ENCODE peak calls at places on chromosomes 11 and 22, in ten cellular contexts. One of them, this sample, is unnamed.
A peak's percentile ranks its signal among the peaks of the same experiment; 100 is the strongest.

GRCh38 chr11:132779487-132779886 is 752.8 kb downstream of the OPCML start:
- DNase-seq in iris pigment epithelial cell: peak; percentile 4
- DNase-seq in T-helper 2 cell: no peak
- DNase-seq in GM10248: no peak
- DNase-seq in GM06990: no peak
- DNase-seq in AG10803: peak; percentile 44
- DNase-seq in brain microvascular endothelial cell: peak; percentile 12
- DNase-seq in GM23338: peak; percentile 48
- DNase-seq in substantia nigra: no peak
- DNase-seq in neural progenitor cell: peak; percentile 54
- DNase-seq in this sample: no peak

GRCh38 chr11:112963368-112963955 is 2.2 kb downstream of the NCAM1 start:
- DNase-seq in T-helper 2 cell: no peak
- DNase-seq in GM23338: peak; percentile 15
- DNase-seq in substantia nigra: peak; percentile 81
- DNase-seq in brain microvascular endothelial cell: no peak
- DNase-seq in AG10803: no peak
- DNase-seq in neural progenitor cell: peak; percentile 75
- DNase-seq in GM06990: no peak
- DNase-seq in iris pigment epithelial cell: no peak
- DNase-seq in GM10248: no peak
- DNase-seq in this sample: no peak

GRCh38 chr11:104531894-104532293 is 366.4 kb downstream of the CASP12 start:
- DNase-seq in T-helper 2 cell: no peak
- DNase-seq in neural progenitor cell: no peak
- DNase-seq in GM23338: no peak
- DNase-seq in iris pigment epithelial cell: no peak
- DNase-seq in GM10248: no peak
- DNase-seq in GM06990: no peak
- DNase-seq in AG10803: no peak
- DNase-seq in brain microvascular endothelial cell: no peak
- DNase-seq in substantia nigra: no peak
- DNase-seq in this sample: no peak

GRCh38 chr11:17129003-17129402 is 51.5 kb upstream of the RPS13 start:
- DNase-seq in GM10248: no peak
- DNase-seq in brain microvascular endothelial cell: peak; percentile 37
- DNase-seq in neural progenitor cell: no peak
- DNase-seq in AG10803: no peak
- DNase-seq in GM06990: no peak
- DNase-seq in substantia nigra: no peak
- DNase-seq in T-helper 2 cell: no peak
- DNase-seq in GM23338: no peak
- DNase-seq in iris pigment epithelial cell: peak; percentile 61
- DNase-seq in this sample: no peak

GRCh38 chr11:69374110-69374981 is 80.4 kb downstream of the MYEOV start:
- DNase-seq in GM06990: no peak
- DNase-seq in GM10248: no peak
- DNase-seq in iris pigment epithelial cell: no peak
- DNase-seq in GM23338: no peak
- DNase-seq in AG10803: no peak
- DNase-seq in neural progenitor cell: no peak
- DNase-seq in T-helper 2 cell: no peak
- DNase-seq in substantia nigra: no peak
- DNase-seq in brain microvascular endothelial cell: no peak
- DNase-seq in this sample: no peak

GRCh38 chr22:32080904-32081303 is 37.8 kb downstream of the SLC5A1 start:
- DNase-seq in brain microvascular endothelial cell: peak; percentile 36
- DNase-seq in substantia nigra: no peak
- DNase-seq in GM10248: peak; percentile 53
- DNase-seq in T-helper 2 cell: no peak
- DNase-seq in GM06990: peak; percentile 6
- DNase-seq in GM23338: peak; percentile 84
- DNase-seq in iris pigment epithelial cell: peak; percentile 61
- DNase-seq in AG10803: peak; percentile 53
- DNase-seq in neural progenitor cell: peak; percentile 56
- DNase-seq in this sample: peak; percentile 59

GRCh38 chr11:134033696-134034491 is 35.0 kb upstream of the JAM3 start:
- DNase-seq in brain microvascular endothelial cell: peak; percentile 80
- DNase-seq in AG10803: peak; percentile 84
- DNase-seq in neural progenitor cell: peak; percentile 93
- DNase-seq in iris pigment epithelial cell: peak; percentile 85
- DNase-seq in GM06990: no peak
- DNase-seq in T-helper 2 cell: peak; percentile 42
- DNase-seq in GM10248: peak; percentile 61
- DNase-seq in GM23338: peak; percentile 96
- DNase-seq in substantia nigra: peak; percentile 90
- DNase-seq in this sample: peak; percentile 84

GRCh38 chr11:62671604-62672528 is at the start of the genes LBHD1 and UQCC3:
- DNase-seq in GM10248: peak; percentile 86
- DNase-seq in neural progenitor cell: peak; percentile 95
- DNase-seq in T-helper 2 cell: peak; percentile 77
- DNase-seq in substantia nigra: peak; percentile 80
- DNase-seq in iris pigment epithelial cell: peak; percentile 88
- DNase-seq in GM23338: peak; percentile 97
- DNase-seq in AG10803: peak; percentile 89
- DNase-seq in GM06990: peak; percentile 87
- DNase-seq in brain microvascular endothelial cell: peak; percentile 77
- DNase-seq in this sample: peak; percentile 81

GRCh38 chr22:42697542-42698013 is 23.1 kb downstream of the A4GALT start:
- DNase-seq in iris pigment epithelial cell: peak; percentile 80
- DNase-seq in brain microvascular endothelial cell: peak; percentile 77
- DNase-seq in AG10803: peak; percentile 75
- DNase-seq in T-helper 2 cell: no peak
- DNase-seq in GM10248: no peak
- DNase-seq in GM06990: no peak
- DNase-seq in substantia nigra: peak; percentile 19
- DNase-seq in GM23338: no peak
- DNase-seq in neural progenitor cell: no peak
- DNase-seq in this sample: peak; percentile 89

GRCh38 chr11:61581030-61581928 is at the start of gene SYT7:
- DNase-seq in substantia nigra: peak; percentile 97
- DNase-seq in GM23338: peak; percentile 98
- DNase-seq in T-helper 2 cell: peak; percentile 87
- DNase-seq in neural progenitor cell: peak; percentile 97
- DNase-seq in brain microvascular endothelial cell: peak; percentile 92
- DNase-seq in iris pigment epithelial cell: peak; percentile 99
- DNase-seq in AG10803: peak; percentile 97
- DNase-seq in GM06990: peak; percentile 93
- DNase-seq in GM10248: peak; percentile 95
- DNase-seq in this sample: peak; percentile 98